ENCODE peak calls at places on chromosome 6, in four cellular contexts. X, S, K and N are unnamed samples.

GRCh38 chr6:113909224-113909856 is 52.2 kb downstream of the MARCKS start:
- DNase-seq in S (no peak), X (peak), K (peak), N (peak)

GRCh38 chr6:131937703-131938631 is 13.2 kb downstream of the CCN2 start:
- DNase-seq in X (peak), K (no peak), S (no peak), N (no peak)

GRCh38 chr6:157239148-157239547 is 84.2 kb downstream of the TMEM242 start:
- DNase-seq in K (no peak), S (no peak), X (no peak), N (no peak)

GRCh38 chr6:38943964-38944363 is 104.6 kb upstream of the GLP1R start:
- DNase-seq in X (no peak), K (no peak), S (no peak), N (no peak)

GRCh38 chr6:118930680-118931079 is 4.3 kb downstream of the MCM9 start:
- DNase-seq in S (no peak), X (no peak), K (no peak), N (no peak)

GRCh38 chr6:148223424-148223842 is 119.2 kb upstream of the SASH1 start:
- DNase-seq in S (peak), K (no peak), X (peak), N (no peak)

GRCh38 chr6:146127447-146128215 is 98.8 kb downstream of the GRM1 start:
- DNase-seq in K (no peak), S (no peak), X (no peak), N (no peak)

GRCh38 chr6:139569561-139569960 is 195.1 kb upstream of the CITED2 start:
- DNase-seq in S (no peak), X (peak), K (no peak), N (no peak)

GRCh38 chr6:111737065-111737521 is 131.4 kb upstream of the TRAF3IP2 start:
- DNase-seq in X (peak), S (peak), K (no peak), N (no peak)

GRCh38 chr6:82246370-82246769 is 1.2 kb downstream of the IBTK start:
- DNase-seq in X (no peak), K (no peak), S (no peak), N (no peak)

GRCh38 chr6:116451916-116452315 is 9.3 kb upstream of the CALHM6 start:
- DNase-seq in S (no peak), X (no peak), K (no peak), N (no peak)

GRCh38 chr6:111918825-111919224 is 45.6 kb upstream of the FYN start:
- DNase-seq in S (no peak), K (no peak), X (peak), N (no peak)

GRCh38 chr6:4487538-4487937 is 288.7 kb upstream of the CDYL start:
- DNase-seq in X (no peak), S (no peak), K (no peak), N (no peak)

GRCh38 chr6:104207635-104208034 is 652.1 kb downstream of the HACE1 start:
- DNase-seq in K (no peak), X (no peak), S (no peak), N (no peak)

GRCh38 chr6:20678831-20679352 is 144.6 kb downstream of the CDKAL1 start:
- DNase-seq in X (no peak), K (no peak), S (no peak), N (no peak)

GRCh38 chr6:165718486-165718885 is 55.4 kb upstream of the PDE10A start:
- DNase-seq in X (no peak), K (no peak), S (no peak), N (no peak)

GRCh38 chr6:130982941-130983456 is 80.0 kb downstream of the EPB41L2 start:
- DNase-seq in K (no peak), X (no peak), S (no peak), N (no peak)

GRCh38 chr6:101322921-101323320 is 70.6 kb upstream of the GRIK2 start:
- DNase-seq in K (no peak), S (no peak), X (no peak), N (no peak)

GRCh38 chr6:11311970-11312369 is 79.5 kb upstream of the NEDD9 start:
- DNase-seq in K (no peak), X (no peak), S (no peak), N (no peak)

GRCh38 chr6:132320007-132320406 is 81.3 kb downstream of the MOXD1 start:
- DNase-seq in X (peak), K (no peak), S (peak), N (no peak)

GRCh38 chr6:158353851-158354508 is 41.7 kb downstream of the TULP4 start:
- DNase-seq in K (no peak), S (no peak), X (no peak), N (no peak)

GRCh38 chr6:52815167-52816092 is 11.8 kb upstream of the GSTA1 start:
- DNase-seq in X (peak), S (no peak), K (peak), N (no peak)

GRCh38 chr6:15401120-15401519 is 155.3 kb downstream of the JARID2 start:
- DNase-seq in X (no peak), K (no peak), S (no peak), N (no peak)

GRCh38 chr6:151948007-151948745 is 140.7 kb downstream of the ESR1 start:
- DNase-seq in S (no peak), K (peak), X (no peak), N (no peak)

DNA sequence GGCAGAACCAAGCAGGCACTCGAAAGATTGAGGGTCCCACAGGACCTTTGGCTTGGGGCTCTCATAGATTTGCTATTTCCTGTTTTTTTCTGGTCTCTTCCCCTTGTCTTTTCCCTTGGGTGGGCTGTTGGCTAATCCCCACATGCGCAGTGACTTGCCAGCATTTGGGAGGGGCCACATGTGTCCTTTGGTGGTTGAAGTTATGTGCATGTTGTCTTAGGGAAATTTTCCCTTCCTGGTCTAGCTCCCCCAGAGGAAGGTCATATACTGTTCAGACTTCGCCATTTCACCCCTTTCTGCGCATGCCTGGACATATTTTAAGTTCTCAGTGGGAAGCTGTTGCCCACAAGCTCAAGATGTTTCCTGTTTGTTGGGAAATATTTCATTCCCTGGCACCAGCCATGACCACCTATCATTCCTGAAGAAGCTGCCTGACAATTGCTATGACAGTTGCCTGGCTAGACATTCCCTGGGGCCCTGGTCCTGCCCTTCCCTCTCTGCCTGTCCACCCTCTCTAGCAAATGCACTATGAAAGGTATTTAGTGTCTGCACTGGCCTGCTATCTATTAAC is 156.2 kb upstream of the THBS2 start:
- DNase-seq in K (no peak), S (no peak), X (no peak), N (no peak)
- TF ChIP-seq CTCF in K (no peak), S (no peak), X (no peak), N (no peak)

DNA sequence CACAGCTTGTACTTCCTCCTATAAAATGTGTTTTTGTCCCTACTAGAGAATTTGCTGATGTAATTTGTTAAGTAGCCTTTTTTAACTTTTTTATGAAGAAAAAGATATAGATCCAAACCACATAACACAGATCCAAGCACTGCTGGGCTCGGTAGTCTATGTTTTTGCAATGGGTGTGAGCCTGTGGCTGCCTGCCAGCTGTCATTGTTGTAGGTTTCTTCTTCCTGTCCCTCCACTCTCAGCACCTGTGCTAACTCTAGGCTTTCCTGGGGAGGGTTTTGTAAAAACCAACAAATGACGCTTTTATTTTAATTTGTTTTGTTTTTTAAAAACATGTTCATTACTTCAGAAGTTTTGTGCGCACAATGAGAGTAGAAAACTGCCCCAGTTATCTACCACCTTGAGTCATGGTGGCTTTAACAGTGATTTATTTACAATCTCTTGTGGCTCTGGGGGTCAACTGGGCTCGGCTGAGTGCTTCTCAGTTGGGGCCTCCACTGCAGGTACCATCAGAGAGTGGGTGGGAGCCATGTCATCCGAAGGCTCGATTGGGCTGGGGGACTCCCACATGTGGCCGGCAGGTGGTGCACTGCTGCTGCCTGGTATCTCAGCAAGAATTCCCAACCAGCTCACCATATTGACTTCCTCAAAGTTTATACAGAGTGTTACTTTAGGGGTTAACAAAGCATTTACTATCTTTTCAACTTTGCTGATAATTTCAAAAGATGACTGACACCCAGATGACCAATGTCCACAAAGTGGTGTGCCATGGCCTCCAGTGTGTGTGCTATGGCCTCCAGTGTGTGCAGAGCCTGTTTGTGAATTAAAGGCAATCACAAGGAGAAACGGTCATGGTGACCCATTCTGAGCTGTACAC is 3.0 kb upstream of the CCR6 start:
- DNase-seq in S (no peak), X (no peak), K (no peak), N (no peak)
- TF ChIP-seq CTCF in S (no peak), X (no peak), K (no peak), N (no peak)

GRCh38 chr6:24903681-24904080 is 32.1 kb downstream of the RIPOR2 start:
- DNase-seq in X (no peak), S (no peak), K (no peak), N (no peak)

GRCh38 chr6:24901698-24902328 is 33.9 kb downstream of the RIPOR2 start:
- DNase-seq in K (no peak), X (no peak), S (no peak), N (no peak)

GRCh38 chr6:24905485-24905884 is 30.3 kb downstream of the RIPOR2 start:
- DNase-seq in K (no peak), S (no peak), X (no peak), N (no peak)

GRCh38 chr6:24900917-24901697 is 34.7 kb downstream of the RIPOR2 start:
- DNase-seq in K (no peak), S (no peak), X (no peak), N (no peak)

GRCh38 chr6:24902782-24903181 is 33.0 kb downstream of the RIPOR2 start:
- DNase-seq in S (peak), K (no peak), X (peak), N (no peak)
- TF ChIP-seq CTCF in S (peak), K (no peak), X (no peak), N (no peak)

GRCh38 chr6:45423901-45424627 is 46.3 kb upstream of the SUPT3H start:
- DNase-seq in S (no peak), K (peak), X (no peak), N (no peak)
- TF ChIP-seq CTCF in S (no peak), K (no peak), X (no peak), N (no peak)

GRCh38 chr6:37695857-37696219 is 1.8 kb downstream of the MDGA1 start:
- DNase-seq in K (peak), S (no peak), X (no peak), N (no peak)

GRCh38 chr6:37698264-37699137 is 818 bp upstream of the MDGA1 start:
- DNase-seq in S (no peak), X (peak), K (peak), N (no peak)

GRCh38 chr6:37695273-37695672 is 2.4 kb downstream of the MDGA1 start:
- DNase-seq in K (no peak), X (no peak), S (no peak), N (no peak)

GRCh38 chr6:37696220-37696840 is 1.4 kb downstream of the MDGA1 start:
- DNase-seq in S (no peak), K (peak), X (no peak), N (no peak)

GRCh38 chr6:37696841-37697735 is 595 bp downstream of the MDGA1 start:
- DNase-seq in X (no peak), S (no peak), K (peak), N (no peak)
- TF ChIP-seq CTCF in X (peak), S (peak), K (peak), N (no peak)

DNA sequence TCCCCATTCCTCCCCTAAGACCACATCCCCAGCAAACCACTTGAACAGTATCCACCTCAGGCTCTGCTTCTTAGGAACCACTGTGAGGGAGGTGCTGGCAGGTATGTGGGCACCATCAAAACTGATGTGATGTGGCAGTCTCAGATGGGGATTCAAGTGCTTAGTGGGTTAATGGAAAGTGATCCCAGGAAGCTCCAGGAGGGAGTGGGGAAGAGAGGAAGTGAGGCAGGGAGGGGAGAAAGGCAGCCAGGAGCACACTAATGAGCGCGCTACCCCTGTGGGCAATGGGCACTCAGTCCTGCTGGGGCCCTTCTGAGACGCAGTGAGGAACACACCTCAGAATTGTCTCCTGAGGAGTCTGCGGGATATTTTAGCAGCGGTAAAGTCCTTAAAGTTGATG is 263.1 kb upstream of the MOCS1 start:
- DNase-seq in X (no peak), S (no peak), K (no peak), N (no peak)
- TF ChIP-seq CTCF in X (no peak), S (no peak), K (no peak), N (no peak)